ENCODE peak calls at places on chromosome 10, in eight cellular contexts. F, S, Y, P, V, Q, C and E are unnamed samples.
A peak's percentile ranks its signal among the peaks of the same experiment; 100 is the strongest.

GRCh38 chr10:26621889-26622681 is 75.4 kb upstream of the PDSS1 start:
- DNase-seq in F (no peak), S (peak; percentile 37), Y (peak; percentile 16), P (no peak), V (peak; percentile 85), Q (peak; percentile 18), C (peak; percentile 56), E (peak; percentile 0)

GRCh38 chr10:47094636-47095035 is 183.4 kb downstream of the PTPN20 start:
- DNase-seq in F (no peak), S (no peak), Y (no peak), P (no peak), V (no peak), Q (no peak), C (no peak), E (no peak)

GRCh38 chr10:89942217-89942616 is 240.8 kb downstream of the KIF20B start:
- DNase-seq in F (no peak), S (no peak), Y (no peak), P (no peak), V (no peak), Q (no peak), C (no peak), E (no peak)

GRCh38 chr10:90959826-90960225 is 38.9 kb upstream of the ANKRD1 start:
- DNase-seq in F (no peak), S (no peak), Y (no peak), P (no peak), V (no peak), Q (no peak), C (no peak), E (no peak)

GRCh38 chr10:77970869-77971803 is 44.6 kb upstream of the DLG5 start:
- DNase-seq in F (peak; percentile 83), S (peak; percentile 87), Y (peak; percentile 93), P (peak; percentile 66), V (peak; percentile 74), Q (peak; percentile 49), C (peak; percentile 70), E (peak; percentile 98)

GRCh38 chr10:14325325-14325955 is 5.3 kb downstream of the FRMD4A start:
- DNase-seq in F (no peak), S (peak; percentile 80), Y (peak; percentile 39), P (no peak), V (peak; percentile 67), Q (peak; percentile 64), C (peak; percentile 75), E (peak; percentile 12)

GRCh38 chr10:55146032-55146431 is 345.0 kb upstream of the PCDH15 start:
- DNase-seq in F (no peak), S (no peak), Y (no peak), P (no peak), V (no peak), Q (no peak), C (no peak), E (no peak)

GRCh38 chr10:128864554-128865300 is 602.3 kb upstream of the MGMT start:
- DNase-seq in F (no peak), S (no peak), Y (no peak), P (no peak), V (no peak), Q (no peak), C (no peak), E (no peak)

GRCh38 chr10:62047960-62048383 is 146.5 kb downstream of the ARID5B start:
- DNase-seq in F (no peak), S (no peak), Y (peak; percentile 56), P (no peak), V (no peak), Q (no peak), C (no peak), E (no peak)

GRCh38 chr10:63576501-63576900 is 55.3 kb downstream of the REEP3 start:
- DNase-seq in F (no peak), S (no peak), Y (no peak), P (no peak), V (no peak), Q (no peak), C (no peak), E (no peak)

GRCh38 chr10:107653832-107654287 is 489.4 kb upstream of the SORCS1 start:
- DNase-seq in F (peak; percentile 9), S (peak; percentile 16), Y (no peak), P (no peak), V (no peak), Q (no peak), C (peak; percentile 19), E (peak; percentile 5)

GRCh38 chr10:65769828-65770227 is 1156.0 kb upstream of the LRRTM3 start:
- DNase-seq in F (no peak), S (no peak), Y (no peak), P (no peak), V (no peak), Q (no peak), C (no peak), E (no peak)

GRCh38 chr10:30029890-30030261 is 29.5 kb downstream of the JCAD start:
- DNase-seq in F (no peak), S (no peak), Y (no peak), P (no peak), V (no peak), Q (no peak), C (peak; percentile 30), E (no peak)

GRCh38 chr10:79354615-79355014 is 7.3 kb downstream of the PPIF start:
- DNase-seq in F (no peak), S (peak; percentile 0), Y (no peak), P (peak; percentile 12), V (no peak), Q (no peak), C (no peak), E (no peak)

GRCh38 chr10:79353000-79353406 is 5.7 kb downstream of the PPIF start:
- DNase-seq in F (no peak), S (peak; percentile 13), Y (no peak), P (peak; percentile 5), V (no peak), Q (no peak), C (no peak), E (no peak)

GRCh38 chr10:79355420-79356010 is 8.2 kb downstream of the PPIF start:
- DNase-seq in F (no peak), S (peak; percentile 6), Y (no peak), P (peak; percentile 11), V (no peak), Q (no peak), C (no peak), E (no peak)

GRCh38 chr10:79353726-79354125 is 6.5 kb downstream of the PPIF start:
- DNase-seq in F (no peak), S (peak; percentile 8), Y (no peak), P (no peak), V (no peak), Q (no peak), C (no peak), E (no peak)

GRCh38 chr10:79354141-79354540 is 6.9 kb downstream of the PPIF start:
- DNase-seq in F (no peak), S (peak; percentile 4), Y (no peak), P (peak; percentile 9), V (no peak), Q (no peak), C (no peak), E (no peak)
- TF ChIP-seq POLR2A in F (no peak), S (no peak), Y (no peak), P (no peak), V (no peak), Q (no peak), C (no peak), E (no peak)

DNA sequence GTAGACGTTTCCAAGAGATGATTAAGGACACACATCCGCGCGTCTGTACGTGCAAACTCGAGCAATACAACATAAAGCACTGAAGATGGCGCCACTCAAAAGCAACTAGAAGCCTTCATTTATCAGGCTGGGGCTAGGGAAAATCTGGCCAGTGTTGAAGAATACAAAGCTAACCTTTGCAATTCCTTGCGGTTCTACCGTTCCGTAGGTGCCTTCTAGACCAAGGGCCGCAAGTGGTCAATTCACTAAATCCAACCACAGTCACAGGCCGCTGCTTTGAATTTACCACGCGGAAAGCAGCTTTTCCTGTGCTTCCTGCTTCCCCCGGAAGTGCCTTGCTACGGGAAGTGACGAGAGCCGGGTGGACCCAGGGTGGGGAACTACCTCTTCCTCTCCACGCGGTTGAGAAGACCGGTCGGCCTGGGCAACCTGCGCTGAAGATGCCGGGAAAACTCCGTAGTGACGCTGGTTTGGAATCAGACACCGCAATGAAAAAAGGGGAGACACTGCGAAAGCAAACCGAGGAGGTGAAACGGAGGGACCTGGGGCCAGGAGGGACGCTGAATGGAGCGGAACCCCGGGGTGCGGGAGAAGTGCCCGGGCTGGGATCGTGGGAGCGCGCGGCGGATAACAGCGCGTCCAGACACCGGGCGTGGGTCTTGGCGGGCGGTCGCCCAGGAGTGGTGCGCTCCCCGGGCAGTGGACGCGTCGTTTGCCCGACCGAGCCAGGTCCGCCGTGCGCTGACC is at the start of gene DDX21:
- DNase-seq in F (peak; percentile 91), S (peak; percentile 95), Y (peak; percentile 90), P (peak; percentile 96), V (peak; percentile 90), Q (peak; percentile 95), C (peak; percentile 88), E (peak; percentile 93)
- TF ChIP-seq POLR2A in F (peak; percentile 52), S (no peak), Y (peak; percentile 23), P (peak; percentile 86), V (no peak), Q (peak; percentile 88), C (peak; percentile 83), E (peak; percentile 94)

DNA sequence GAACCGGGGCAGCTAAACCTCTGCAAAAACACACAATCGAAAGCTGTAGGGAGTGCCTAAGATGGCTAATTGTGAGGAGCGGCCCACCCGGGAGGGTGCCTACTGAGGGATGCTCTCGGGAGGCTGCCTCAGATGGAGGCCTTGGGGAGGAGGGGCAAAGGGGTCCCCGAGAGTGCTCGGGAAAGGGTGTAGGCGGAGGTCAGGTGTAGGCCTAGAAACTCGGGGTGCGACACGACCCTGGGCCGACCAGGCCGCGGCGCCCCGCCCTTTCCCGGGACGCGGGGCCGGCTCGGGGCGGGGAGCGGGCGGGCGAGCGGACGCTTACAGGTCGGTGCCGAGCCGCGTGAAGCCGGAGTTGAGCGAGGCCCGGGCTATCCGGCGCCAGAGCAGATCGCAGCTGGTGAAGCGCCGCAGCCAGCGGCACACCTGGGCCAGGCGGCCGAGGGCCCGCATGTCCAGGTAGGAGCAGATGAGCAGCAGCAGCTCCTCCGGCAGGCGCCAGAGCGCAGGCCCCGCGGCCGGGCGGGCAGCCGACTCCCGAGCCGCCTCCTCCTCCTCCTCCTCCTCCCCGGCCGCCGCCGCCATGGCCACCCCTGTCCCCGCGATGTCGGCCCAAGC is 805 bp downstream of the FBXW4 start:
- DNase-seq in F (peak; percentile 60), S (peak; percentile 80), Y (peak; percentile 60), P (peak; percentile 40), V (peak; percentile 72), Q (peak; percentile 76), C (peak; percentile 78), E (peak; percentile 39)
- TF ChIP-seq POLR2A in F (peak; percentile 33), S (no peak), Y (peak; percentile 23), P (peak; percentile 33), V (no peak), Q (peak; percentile 36), C (peak; percentile 74), E (no peak)

DNA sequence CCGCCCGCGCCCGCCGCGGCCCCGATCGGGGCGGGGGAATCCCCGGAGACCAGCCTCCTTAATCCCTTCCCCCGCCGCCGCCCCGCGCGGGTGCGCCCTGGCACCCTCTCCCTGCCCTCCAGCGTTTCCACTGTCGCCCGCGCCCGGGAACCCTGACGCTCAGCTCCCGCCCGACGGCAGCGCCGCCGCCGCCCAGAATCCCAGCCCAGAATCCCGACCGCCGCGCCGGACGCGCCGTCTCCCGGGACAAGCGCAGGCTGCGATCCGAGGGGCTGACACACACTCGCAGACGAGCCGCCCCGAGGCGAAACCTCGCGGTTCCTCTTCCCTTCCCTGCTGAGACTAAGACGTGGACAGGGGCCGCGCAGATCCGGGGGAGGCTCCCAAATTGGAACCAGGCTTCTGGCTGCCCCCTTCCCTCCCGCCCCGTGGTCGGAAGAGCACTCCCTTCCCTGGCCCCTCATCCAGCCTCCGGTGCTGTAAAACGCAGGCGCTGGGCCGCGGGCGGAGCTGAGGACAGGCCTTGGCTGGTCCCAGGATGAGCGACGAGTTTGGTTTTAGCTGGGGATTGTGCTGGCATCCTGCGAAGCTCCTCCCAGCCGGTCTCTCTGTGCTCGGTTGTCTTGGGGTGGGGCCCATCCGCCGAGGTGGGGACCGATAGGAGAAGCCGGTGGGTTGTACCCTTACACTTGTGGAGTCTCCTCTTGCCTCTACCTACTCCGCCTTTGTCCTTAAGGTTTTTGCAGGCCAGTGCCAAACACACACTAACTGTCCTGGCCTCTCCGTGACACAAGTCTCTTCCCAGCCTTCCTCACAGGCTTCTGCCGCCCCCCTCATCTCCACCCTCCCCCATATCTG is 1.1 kb downstream of the MARVELD1 start:
- DNase-seq in F (peak; percentile 73), S (peak; percentile 80), Y (peak; percentile 85), P (peak; percentile 82), V (peak; percentile 38), Q (peak; percentile 53), C (peak; percentile 36), E (peak; percentile 71)
- TF ChIP-seq POLR2A in F (peak; percentile 50), S (peak; percentile 33), Y (peak; percentile 71), P (peak; percentile 52), V (no peak), Q (peak; percentile 35), C (peak; percentile 42), E (peak; percentile 84)